ENCODE peak calls at places on chromosomes 1 and 21, in ten cellular contexts. One of them, this sample, is unnamed.

GRCh38 chr1:174841747-174842146 is 158.0 kb upstream of the CACYBP start:
- DNase-seq in HFF-Myc: no peak
- DNase-seq in ovary: no peak
- DNase-seq in mesothelial cell of epicardium: no peak
- DNase-seq in heart left ventricle: no peak
- DNase-seq in mucosa of descending colon: no peak
- DNase-seq in esophagus squamous epithelium: no peak
- DNase-seq in neural crest cell: no peak
- DNase-seq in heart right ventricle: no peak
- DNase-seq in WTC11: no peak
- DNase-seq in this sample: no peak

GRCh38 chr1:205504311-205505075 is at the start of gene CDK18:
- DNase-seq in esophagus squamous epithelium: no peak
- DNase-seq in heart left ventricle: peak
- DNase-seq in ovary: peak
- DNase-seq in neural crest cell: peak
- DNase-seq in HFF-Myc: no peak
- DNase-seq in mucosa of descending colon: peak
- DNase-seq in mesothelial cell of epicardium: peak
- DNase-seq in heart right ventricle: peak
- DNase-seq in WTC11: peak
- DNase-seq in this sample: no peak

GRCh38 chr1:87240661-87241285 is 87.9 kb upstream of the LMO4 start:
- DNase-seq in mucosa of descending colon: no peak
- DNase-seq in esophagus squamous epithelium: no peak
- DNase-seq in heart right ventricle: no peak
- DNase-seq in heart left ventricle: no peak
- DNase-seq in HFF-Myc: no peak
- DNase-seq in mesothelial cell of epicardium: no peak
- DNase-seq in neural crest cell: no peak
- DNase-seq in WTC11: no peak
- DNase-seq in ovary: no peak
- DNase-seq in this sample: no peak

GRCh38 chr1:79982218-79982617 is 975.7 kb upstream of the ADGRL4 start:
- DNase-seq in mucosa of descending colon: peak
- DNase-seq in heart left ventricle: peak
- DNase-seq in ovary: peak
- DNase-seq in esophagus squamous epithelium: no peak
- DNase-seq in WTC11: no peak
- DNase-seq in neural crest cell: no peak
- DNase-seq in heart right ventricle: peak
- DNase-seq in mesothelial cell of epicardium: no peak
- DNase-seq in HFF-Myc: peak
- DNase-seq in this sample: no peak

GRCh38 chr1:168227620-168228019 is 1.8 kb downstream of the SFT2D2 start:
- DNase-seq in heart left ventricle: no peak
- DNase-seq in WTC11: no peak
- DNase-seq in esophagus squamous epithelium: no peak
- DNase-seq in mucosa of descending colon: no peak
- DNase-seq in mesothelial cell of epicardium: no peak
- DNase-seq in ovary: no peak
- DNase-seq in HFF-Myc: no peak
- DNase-seq in heart right ventricle: no peak
- DNase-seq in neural crest cell: no peak
- DNase-seq in this sample: no peak

GRCh38 chr1:112536561-112536960 is 27.8 kb downstream of the WNT2B start:
- DNase-seq in WTC11: no peak
- DNase-seq in mucosa of descending colon: no peak
- DNase-seq in HFF-Myc: no peak
- DNase-seq in mesothelial cell of epicardium: no peak
- DNase-seq in heart right ventricle: no peak
- DNase-seq in heart left ventricle: no peak
- DNase-seq in esophagus squamous epithelium: no peak
- DNase-seq in ovary: no peak
- DNase-seq in neural crest cell: no peak
- DNase-seq in this sample: no peak

GRCh38 chr1:160219062-160219929 is 14.1 kb downstream of the PEA15 start:
- DNase-seq in esophagus squamous epithelium: no peak
- DNase-seq in HFF-Myc: peak
- DNase-seq in heart right ventricle: no peak
- DNase-seq in mucosa of descending colon: no peak
- DNase-seq in ovary: no peak
- DNase-seq in mesothelial cell of epicardium: no peak
- DNase-seq in WTC11: peak
- DNase-seq in heart left ventricle: peak
- DNase-seq in neural crest cell: peak
- DNase-seq in this sample: no peak

GRCh38 chr1:205049479-205049878 is 6.5 kb downstream of the CNTN2 start:
- DNase-seq in mucosa of descending colon: no peak
- DNase-seq in WTC11: no peak
- DNase-seq in heart left ventricle: no peak
- DNase-seq in ovary: no peak
- DNase-seq in heart right ventricle: no peak
- DNase-seq in mesothelial cell of epicardium: no peak
- DNase-seq in neural crest cell: no peak
- DNase-seq in esophagus squamous epithelium: no peak
- DNase-seq in HFF-Myc: no peak
- DNase-seq in this sample: no peak

GRCh38 chr1:20123696-20124450 is 4.5 kb upstream of the PLA2G2D start:
- DNase-seq in esophagus squamous epithelium: no peak
- DNase-seq in heart right ventricle: no peak
- DNase-seq in WTC11: no peak
- DNase-seq in ovary: no peak
- DNase-seq in heart left ventricle: no peak
- DNase-seq in mucosa of descending colon: no peak
- DNase-seq in mesothelial cell of epicardium: no peak
- DNase-seq in HFF-Myc: no peak
- DNase-seq in neural crest cell: no peak
- DNase-seq in this sample: no peak

GRCh38 chr1:169829671-169830070 is 35.0 kb upstream of the METTL18 start:
- DNase-seq in WTC11: no peak
- DNase-seq in mucosa of descending colon: no peak
- DNase-seq in ovary: no peak
- DNase-seq in heart left ventricle: no peak
- DNase-seq in heart right ventricle: no peak
- DNase-seq in neural crest cell: no peak
- DNase-seq in esophagus squamous epithelium: no peak
- DNase-seq in mesothelial cell of epicardium: no peak
- DNase-seq in HFF-Myc: no peak
- DNase-seq in this sample: no peak

GRCh38 chr1:235942625-235942934 is 75.9 kb upstream of the LYST start:
- DNase-seq in esophagus squamous epithelium: no peak
- DNase-seq in heart right ventricle: no peak
- DNase-seq in heart left ventricle: no peak
- DNase-seq in WTC11: no peak
- DNase-seq in neural crest cell: no peak
- DNase-seq in mucosa of descending colon: no peak
- DNase-seq in mesothelial cell of epicardium: no peak
- DNase-seq in HFF-Myc: no peak
- DNase-seq in ovary: no peak
- DNase-seq in this sample: no peak

GRCh38 chr1:156407344-156407743 is 38.3 kb downstream of the RHBG start:
- DNase-seq in heart right ventricle: no peak
- DNase-seq in WTC11: no peak
- DNase-seq in ovary: no peak
- DNase-seq in heart left ventricle: no peak
- DNase-seq in mucosa of descending colon: no peak
- DNase-seq in neural crest cell: no peak
- DNase-seq in HFF-Myc: no peak
- DNase-seq in esophagus squamous epithelium: no peak
- DNase-seq in mesothelial cell of epicardium: no peak
- DNase-seq in this sample: no peak

GRCh38 chr1:243851129-243851756 is 1.2 kb upstream of the AKT3 start:
- DNase-seq in heart right ventricle: no peak
- DNase-seq in HFF-Myc: no peak
- DNase-seq in neural crest cell: no peak
- DNase-seq in mucosa of descending colon: no peak
- DNase-seq in ovary: no peak
- DNase-seq in mesothelial cell of epicardium: no peak
- DNase-seq in esophagus squamous epithelium: no peak
- DNase-seq in heart left ventricle: no peak
- DNase-seq in WTC11: no peak
- DNase-seq in this sample: no peak

GRCh38 chr1:234628099-234628498 is 18.1 kb upstream of the IRF2BP2 start:
- DNase-seq in heart left ventricle: no peak
- DNase-seq in mesothelial cell of epicardium: no peak
- DNase-seq in HFF-Myc: no peak
- DNase-seq in heart right ventricle: no peak
- DNase-seq in ovary: no peak
- DNase-seq in esophagus squamous epithelium: no peak
- DNase-seq in WTC11: no peak
- DNase-seq in neural crest cell: no peak
- DNase-seq in mucosa of descending colon: no peak
- DNase-seq in this sample: no peak

GRCh38 chr1:160127865-160128523 is 12.4 kb downstream of the ATP1A2 start:
- DNase-seq in heart right ventricle: no peak
- DNase-seq in mesothelial cell of epicardium: no peak
- DNase-seq in WTC11: no peak
- DNase-seq in esophagus squamous epithelium: no peak
- DNase-seq in heart left ventricle: peak
- DNase-seq in neural crest cell: no peak
- DNase-seq in HFF-Myc: no peak
- DNase-seq in ovary: no peak
- DNase-seq in mucosa of descending colon: no peak
- DNase-seq in this sample: no peak

GRCh38 chr1:233440952-233441401 is 113.5 kb downstream of the MAP3K21 start:
- DNase-seq in heart left ventricle: no peak
- DNase-seq in ovary: peak
- DNase-seq in neural crest cell: peak
- DNase-seq in HFF-Myc: peak
- DNase-seq in mesothelial cell of epicardium: no peak
- DNase-seq in heart right ventricle: no peak
- DNase-seq in WTC11: peak
- DNase-seq in mucosa of descending colon: no peak
- DNase-seq in esophagus squamous epithelium: no peak
- DNase-seq in this sample: no peak

GRCh38 chr1:233240839-233241682 is 54.5 kb downstream of the PCNX2 start:
- DNase-seq in WTC11: peak
- DNase-seq in heart left ventricle: peak
- DNase-seq in HFF-Myc: no peak
- DNase-seq in esophagus squamous epithelium: no peak
- DNase-seq in mesothelial cell of epicardium: peak
- DNase-seq in ovary: peak
- DNase-seq in heart right ventricle: peak
- DNase-seq in mucosa of descending colon: peak
- DNase-seq in neural crest cell: peak
- DNase-seq in this sample: no peak

GRCh38 chr21:29947119-29947518 is 7.3 kb upstream of the GRIK1 start:
- DNase-seq in mesothelial cell of epicardium: no peak
- DNase-seq in heart right ventricle: no peak
- DNase-seq in ovary: no peak
- DNase-seq in neural crest cell: no peak
- DNase-seq in HFF-Myc: no peak
- DNase-seq in WTC11: no peak
- DNase-seq in esophagus squamous epithelium: no peak
- DNase-seq in mucosa of descending colon: no peak
- DNase-seq in heart left ventricle: no peak
- DNase-seq in this sample: no peak

GRCh38 chr1:18882511-18882910 is 19.8 kb downstream of the ALDH4A1 start:
- DNase-seq in neural crest cell: no peak
- DNase-seq in mucosa of descending colon: no peak
- DNase-seq in esophagus squamous epithelium: no peak
- DNase-seq in ovary: no peak
- DNase-seq in mesothelial cell of epicardium: no peak
- DNase-seq in heart right ventricle: no peak
- DNase-seq in heart left ventricle: no peak
- DNase-seq in WTC11: no peak
- DNase-seq in HFF-Myc: no peak
- DNase-seq in this sample: no peak

GRCh38 chr1:109642610-109643009 is 13.3 kb upstream of the GSTM4 start:
- DNase-seq in heart right ventricle: no peak
- DNase-seq in neural crest cell: no peak
- DNase-seq in WTC11: no peak
- DNase-seq in mesothelial cell of epicardium: no peak
- DNase-seq in ovary: no peak
- DNase-seq in HFF-Myc: no peak
- DNase-seq in heart left ventricle: no peak
- DNase-seq in mucosa of descending colon: no peak
- DNase-seq in esophagus squamous epithelium: no peak
- DNase-seq in this sample: no peak

GRCh38 chr1:74502432-74502831 is 10.0 kb downstream of the LRRC53 start:
- DNase-seq in mesothelial cell of epicardium: no peak
- DNase-seq in HFF-Myc: peak
- DNase-seq in ovary: no peak
- DNase-seq in heart left ventricle: no peak
- DNase-seq in esophagus squamous epithelium: no peak
- DNase-seq in WTC11: no peak
- DNase-seq in heart right ventricle: no peak
- DNase-seq in mucosa of descending colon: no peak
- DNase-seq in neural crest cell: peak
- DNase-seq in this sample: no peak

GRCh38 chr1:201170533-201171062 is 16.3 kb upstream of the TMEM9 start:
- DNase-seq in WTC11: peak
- DNase-seq in heart right ventricle: peak
- DNase-seq in esophagus squamous epithelium: peak
- DNase-seq in mesothelial cell of epicardium: peak
- DNase-seq in ovary: peak
- DNase-seq in neural crest cell: peak
- DNase-seq in HFF-Myc: no peak
- DNase-seq in heart left ventricle: peak
- DNase-seq in mucosa of descending colon: peak
- DNase-seq in this sample: peak
- TF ChIP-seq CTCF in WTC11: no peak
- TF ChIP-seq CTCF in heart right ventricle: no peak
- TF ChIP-seq CTCF in esophagus squamous epithelium: no peak
- TF ChIP-seq CTCF in mesothelial cell of epicardium: no peak
- TF ChIP-seq CTCF in ovary: no peak
- TF ChIP-seq CTCF in neural crest cell: no peak
- TF ChIP-seq CTCF in HFF-Myc: no peak
- TF ChIP-seq CTCF in heart left ventricle: no peak
- TF ChIP-seq CTCF in mucosa of descending colon: no peak
- TF ChIP-seq CTCF in this sample: no peak

GRCh38 chr1:84689514-84690396 is 506 bp downstream of the SSX2IP start:
- DNase-seq in ovary: no peak
- DNase-seq in esophagus squamous epithelium: no peak
- DNase-seq in neural crest cell: peak
- DNase-seq in heart left ventricle: peak
- DNase-seq in WTC11: peak
- DNase-seq in mesothelial cell of epicardium: peak
- DNase-seq in heart right ventricle: peak
- DNase-seq in mucosa of descending colon: no peak
- DNase-seq in HFF-Myc: no peak
- DNase-seq in this sample: no peak
- TF ChIP-seq CTCF in ovary: no peak
- TF ChIP-seq CTCF in esophagus squamous epithelium: no peak
- TF ChIP-seq CTCF in neural crest cell: peak
- TF ChIP-seq CTCF in heart left ventricle: no peak
- TF ChIP-seq CTCF in WTC11: no peak
- TF ChIP-seq CTCF in mesothelial cell of epicardium: no peak
- TF ChIP-seq CTCF in heart right ventricle: peak
- TF ChIP-seq CTCF in mucosa of descending colon: no peak
- TF ChIP-seq CTCF in HFF-Myc: no peak
- TF ChIP-seq CTCF in this sample: no peak

GRCh38 chr1:932776-933602 is 9.3 kb downstream of the SAMD11 start:
- DNase-seq in mucosa of descending colon: peak
- DNase-seq in HFF-Myc: no peak
- DNase-seq in heart left ventricle: no peak
- DNase-seq in esophagus squamous epithelium: no peak
- DNase-seq in WTC11: no peak
- DNase-seq in heart right ventricle: no peak
- DNase-seq in ovary: no peak
- DNase-seq in neural crest cell: no peak
- DNase-seq in mesothelial cell of epicardium: no peak
- DNase-seq in this sample: no peak
- TF ChIP-seq CTCF in mucosa of descending colon: no peak
- TF ChIP-seq CTCF in HFF-Myc: no peak
- TF ChIP-seq CTCF in heart left ventricle: no peak
- TF ChIP-seq CTCF in esophagus squamous epithelium: no peak
- TF ChIP-seq CTCF in WTC11: no peak
- TF ChIP-seq CTCF in heart right ventricle: no peak
- TF ChIP-seq CTCF in ovary: no peak
- TF ChIP-seq CTCF in neural crest cell: no peak
- TF ChIP-seq CTCF in mesothelial cell of epicardium: no peak
- TF ChIP-seq CTCF in this sample: no peak

GRCh38 chr1:94237291-94238226 is at the start of gene ARHGAP29:
- DNase-seq in ovary: peak
- DNase-seq in HFF-Myc: no peak
- DNase-seq in heart right ventricle: peak
- DNase-seq in heart left ventricle: peak
- DNase-seq in mesothelial cell of epicardium: peak
- DNase-seq in neural crest cell: peak
- DNase-seq in esophagus squamous epithelium: no peak
- DNase-seq in WTC11: peak
- DNase-seq in mucosa of descending colon: peak
- DNase-seq in this sample: peak
- TF ChIP-seq CTCF in ovary: no peak
- TF ChIP-seq CTCF in HFF-Myc: no peak
- TF ChIP-seq CTCF in heart right ventricle: no peak
- TF ChIP-seq CTCF in heart left ventricle: no peak
- TF ChIP-seq CTCF in mesothelial cell of epicardium: no peak
- TF ChIP-seq CTCF in neural crest cell: no peak
- TF ChIP-seq CTCF in esophagus squamous epithelium: no peak
- TF ChIP-seq CTCF in WTC11: no peak
- TF ChIP-seq CTCF in mucosa of descending colon: no peak
- TF ChIP-seq CTCF in this sample: no peak

This sample was measured in natural killer cell.